ENCODE peak calls at places on chromosomes 1 and 21, in nine cellular contexts. One of them, this sample, is unnamed. For H3K9me3, the result is how much of the 10 kb centered on the place peaks cover.

GRCh38 chr1:174052621-174053020 is 30.5 kb upstream of the RC3H1 start:
- DNase-seq in body of pancreas: no peak
- DNase-seq in uterus: no peak
- DNase-seq in keratinocyte: no peak
- DNase-seq in astrocyte: no peak
- DNase-seq in ovary: no peak
- DNase-seq in upper lobe of left lung: no peak
- DNase-seq in breast epithelium: no peak
- DNase-seq in A673: no peak
- DNase-seq in this sample: no peak

GRCh38 chr1:67463298-67463960 is 33.2 kb upstream of the SERBP1 start:
- DNase-seq in body of pancreas: no peak
- DNase-seq in uterus: no peak
- DNase-seq in keratinocyte: no peak
- DNase-seq in astrocyte: no peak
- DNase-seq in ovary: no peak
- DNase-seq in upper lobe of left lung: no peak
- DNase-seq in breast epithelium: no peak
- DNase-seq in A673: peak
- DNase-seq in this sample: no peak

GRCh38 chr1:12184008-12184681 is 17.4 kb downstream of the TNFRSF1B start:
- DNase-seq in body of pancreas: peak
- DNase-seq in uterus: peak
- DNase-seq in keratinocyte: no peak
- DNase-seq in astrocyte: peak
- DNase-seq in ovary: peak
- DNase-seq in upper lobe of left lung: peak
- DNase-seq in breast epithelium: peak
- DNase-seq in A673: no peak
- DNase-seq in this sample: no peak

GRCh38 chr21:35011681-35012080 is 37.4 kb downstream of the RUNX1 start:
- DNase-seq in body of pancreas: no peak
- DNase-seq in uterus: no peak
- DNase-seq in keratinocyte: no peak
- DNase-seq in astrocyte: peak
- DNase-seq in ovary: no peak
- DNase-seq in upper lobe of left lung: no peak
- DNase-seq in breast epithelium: no peak
- DNase-seq in A673: no peak
- DNase-seq in this sample: no peak

GRCh38 chr1:1264868-1265272 is 8.8 kb downstream of the UBE2J2 start:
- DNase-seq in body of pancreas: no peak
- DNase-seq in uterus: no peak
- DNase-seq in keratinocyte: peak
- DNase-seq in astrocyte: peak
- DNase-seq in ovary: no peak
- DNase-seq in upper lobe of left lung: no peak
- DNase-seq in breast epithelium: no peak
- DNase-seq in A673: peak
- DNase-seq in this sample: no peak

GRCh38 chr1:41235893-41236292 is 6.2 kb downstream of the SCMH1 start:
- DNase-seq in body of pancreas: no peak
- DNase-seq in uterus: no peak
- DNase-seq in keratinocyte: no peak
- DNase-seq in astrocyte: no peak
- DNase-seq in ovary: no peak
- DNase-seq in upper lobe of left lung: no peak
- DNase-seq in breast epithelium: no peak
- DNase-seq in A673: no peak
- DNase-seq in this sample: no peak

GRCh38 chr1:39268112-39268581 is 63.7 kb downstream of the MACF1 start:
- DNase-seq in body of pancreas: peak
- DNase-seq in uterus: peak
- DNase-seq in keratinocyte: no peak
- DNase-seq in astrocyte: peak
- DNase-seq in ovary: peak
- DNase-seq in upper lobe of left lung: peak
- DNase-seq in breast epithelium: peak
- DNase-seq in A673: peak
- DNase-seq in this sample: no peak

GRCh38 chr1:155466996-155467395 is 95.6 kb downstream of the ASH1L start:
- DNase-seq in body of pancreas: no peak
- DNase-seq in uterus: no peak
- DNase-seq in keratinocyte: peak
- DNase-seq in astrocyte: peak
- DNase-seq in ovary: no peak
- DNase-seq in upper lobe of left lung: no peak
- DNase-seq in breast epithelium: no peak
- DNase-seq in A673: no peak
- DNase-seq in this sample: no peak

GRCh38 chr1:235409045-235409820 is 42.0 kb downstream of the TBCE start:
- DNase-seq in body of pancreas: no peak
- DNase-seq in uterus: no peak
- DNase-seq in keratinocyte: no peak
- DNase-seq in astrocyte: no peak
- DNase-seq in ovary: no peak
- DNase-seq in upper lobe of left lung: no peak
- DNase-seq in breast epithelium: no peak
- DNase-seq in A673: no peak
- DNase-seq in this sample: no peak

GRCh38 chr1:24558902-24559791 is 3.3 kb downstream of the NCMAP start:
- DNase-seq in body of pancreas: peak
- DNase-seq in uterus: no peak
- DNase-seq in keratinocyte: no peak
- DNase-seq in astrocyte: peak
- DNase-seq in ovary: no peak
- DNase-seq in upper lobe of left lung: peak
- DNase-seq in breast epithelium: peak
- DNase-seq in A673: no peak
- DNase-seq in this sample: no peak

GRCh38 chr1:180097319-180097605 is 57.4 kb upstream of the QSOX1 start:
- DNase-seq in body of pancreas: no peak
- DNase-seq in uterus: no peak
- DNase-seq in keratinocyte: no peak
- DNase-seq in astrocyte: no peak
- DNase-seq in ovary: no peak
- DNase-seq in upper lobe of left lung: no peak
- DNase-seq in breast epithelium: no peak
- DNase-seq in A673: no peak
- DNase-seq in this sample: no peak
- H3K9me3 ChIP-seq in body of pancreas: under half
- H3K9me3 ChIP-seq in uterus: under half
- H3K9me3 ChIP-seq in keratinocyte: under half
- H3K9me3 ChIP-seq in astrocyte: under half
- H3K9me3 ChIP-seq in ovary: under half
- H3K9me3 ChIP-seq in upper lobe of left lung: under half
- H3K9me3 ChIP-seq in breast epithelium: under half
- H3K9me3 ChIP-seq in A673: under half
- H3K9me3 ChIP-seq in this sample: under half

DNA sequence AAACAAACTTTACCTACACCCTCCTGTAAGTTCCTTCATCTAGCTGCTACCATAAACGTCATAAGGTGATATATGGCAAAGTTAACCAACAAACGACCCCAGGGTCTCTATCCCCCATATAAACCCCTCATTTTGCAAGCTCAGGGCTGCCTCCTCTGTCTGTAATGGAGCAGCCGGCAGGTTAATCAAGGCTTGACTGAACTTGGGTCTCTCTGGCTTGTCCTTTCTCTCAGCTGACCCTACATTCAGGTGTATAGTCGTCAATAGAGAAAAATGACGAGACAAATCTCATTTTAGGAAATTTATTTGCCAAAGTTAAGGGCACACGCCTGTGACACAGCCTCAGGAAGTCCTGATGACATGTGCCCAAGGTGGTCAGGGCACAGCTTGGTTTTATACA is 67.4 kb downstream of the WDR4 start:
- DNase-seq in body of pancreas: no peak
- DNase-seq in uterus: no peak
- DNase-seq in keratinocyte: no peak
- DNase-seq in astrocyte: no peak
- DNase-seq in ovary: no peak
- DNase-seq in upper lobe of left lung: no peak
- DNase-seq in breast epithelium: no peak
- DNase-seq in A673: no peak
- DNase-seq in this sample: no peak
- H3K9me3 ChIP-seq in body of pancreas: under half
- H3K9me3 ChIP-seq in uterus: under half
- H3K9me3 ChIP-seq in keratinocyte: under half
- H3K9me3 ChIP-seq in astrocyte: under half
- H3K9me3 ChIP-seq in ovary: under half
- H3K9me3 ChIP-seq in upper lobe of left lung: under half
- H3K9me3 ChIP-seq in breast epithelium: under half
- H3K9me3 ChIP-seq in A673: under half
- H3K9me3 ChIP-seq in this sample: under half

DNA sequence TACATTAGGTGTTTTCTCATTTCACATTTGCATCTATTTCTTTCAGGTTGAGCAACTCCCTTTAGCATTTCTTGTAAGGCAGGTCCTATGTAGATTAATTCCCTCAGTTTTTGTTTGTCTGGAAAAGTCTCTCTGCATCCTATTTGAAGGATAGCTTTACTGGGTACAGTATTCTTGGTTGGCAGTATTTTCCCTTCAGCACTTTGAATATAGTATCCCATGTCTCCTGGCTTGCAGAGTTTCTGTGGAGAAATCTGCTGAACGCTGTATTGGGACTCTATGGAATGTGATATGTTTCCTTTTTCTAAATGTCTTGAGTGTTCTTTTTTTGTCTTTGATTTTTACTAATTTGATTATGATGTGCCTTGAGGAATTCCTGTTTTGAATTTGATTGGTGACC is 28.9 kb upstream of the FAM163A start:
- DNase-seq in body of pancreas: no peak
- DNase-seq in uterus: no peak
- DNase-seq in keratinocyte: no peak
- DNase-seq in astrocyte: no peak
- DNase-seq in ovary: no peak
- DNase-seq in upper lobe of left lung: no peak
- DNase-seq in breast epithelium: no peak
- DNase-seq in A673: no peak
- DNase-seq in this sample: no peak
- H3K9me3 ChIP-seq in body of pancreas: under half
- H3K9me3 ChIP-seq in uterus: under half
- H3K9me3 ChIP-seq in keratinocyte: under half
- H3K9me3 ChIP-seq in astrocyte: under half
- H3K9me3 ChIP-seq in ovary: under half
- H3K9me3 ChIP-seq in upper lobe of left lung: under half
- H3K9me3 ChIP-seq in breast epithelium: under half
- H3K9me3 ChIP-seq in A673: under half
- H3K9me3 ChIP-seq in this sample: under half

GRCh38 chr21:28067015-28067414 is 925.7 kb downstream of the LTN1 start:
- DNase-seq in body of pancreas: no peak
- DNase-seq in uterus: no peak
- DNase-seq in keratinocyte: no peak
- DNase-seq in astrocyte: no peak
- DNase-seq in ovary: no peak
- DNase-seq in upper lobe of left lung: no peak
- DNase-seq in breast epithelium: no peak
- DNase-seq in A673: no peak
- DNase-seq in this sample: no peak

GRCh38 chr21:28066051-28066450 is 926.6 kb downstream of the LTN1 start:
- DNase-seq in body of pancreas: no peak
- DNase-seq in uterus: no peak
- DNase-seq in keratinocyte: no peak
- DNase-seq in astrocyte: no peak
- DNase-seq in ovary: no peak
- DNase-seq in upper lobe of left lung: no peak
- DNase-seq in breast epithelium: no peak
- DNase-seq in A673: no peak
- DNase-seq in this sample: no peak

GRCh38 chr21:28069446-28069845 is 923.2 kb downstream of the LTN1 start:
- DNase-seq in body of pancreas: no peak
- DNase-seq in uterus: no peak
- DNase-seq in keratinocyte: no peak
- DNase-seq in astrocyte: peak
- DNase-seq in ovary: no peak
- DNase-seq in upper lobe of left lung: no peak
- DNase-seq in breast epithelium: no peak
- DNase-seq in A673: no peak
- DNase-seq in this sample: no peak

GRCh38 chr21:28072601-28073000 is 920.1 kb downstream of the LTN1 start:
- DNase-seq in body of pancreas: no peak
- DNase-seq in uterus: no peak
- DNase-seq in keratinocyte: no peak
- DNase-seq in astrocyte: no peak
- DNase-seq in ovary: no peak
- DNase-seq in upper lobe of left lung: no peak
- DNase-seq in breast epithelium: no peak
- DNase-seq in A673: no peak
- DNase-seq in this sample: no peak

GRCh38 chr21:28068455-28069358 is 924.0 kb downstream of the LTN1 start:
- DNase-seq in body of pancreas: no peak
- DNase-seq in uterus: no peak
- DNase-seq in keratinocyte: no peak
- DNase-seq in astrocyte: no peak
- DNase-seq in ovary: no peak
- DNase-seq in upper lobe of left lung: no peak
- DNase-seq in breast epithelium: no peak
- DNase-seq in A673: no peak
- DNase-seq in this sample: no peak
- H3K9me3 ChIP-seq in body of pancreas: under half
- H3K9me3 ChIP-seq in uterus: under half
- H3K9me3 ChIP-seq in keratinocyte: under half
- H3K9me3 ChIP-seq in astrocyte: under half
- H3K9me3 ChIP-seq in ovary: under half
- H3K9me3 ChIP-seq in upper lobe of left lung: under half
- H3K9me3 ChIP-seq in breast epithelium: under half
- H3K9me3 ChIP-seq in A673: under half
- H3K9me3 ChIP-seq in this sample: under half

DNA sequence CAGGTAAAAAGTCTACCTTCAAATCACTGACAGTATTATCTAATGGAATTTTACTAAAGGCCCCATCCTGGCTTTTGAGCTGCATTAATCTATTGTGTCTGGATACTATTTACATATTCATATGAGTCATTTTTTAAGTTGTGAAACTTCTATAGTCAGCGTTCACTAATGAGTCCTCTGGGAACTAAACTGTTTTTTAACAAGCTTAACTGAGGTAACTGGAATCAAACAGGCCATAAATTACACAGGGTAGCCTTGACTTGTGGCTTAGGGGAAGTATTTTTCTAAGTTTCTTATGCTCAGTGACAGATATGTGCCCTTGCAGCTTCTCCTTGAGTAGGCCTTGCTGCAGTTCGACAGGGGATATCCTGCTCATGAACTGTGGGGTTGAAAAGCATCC is 68.8 kb downstream of the JMJD4 start:
- DNase-seq in body of pancreas: no peak
- DNase-seq in uterus: no peak
- DNase-seq in keratinocyte: no peak
- DNase-seq in astrocyte: no peak
- DNase-seq in ovary: no peak
- DNase-seq in upper lobe of left lung: no peak
- DNase-seq in breast epithelium: no peak
- DNase-seq in A673: peak
- DNase-seq in this sample: no peak
- H3K9me3 ChIP-seq in body of pancreas: under half
- H3K9me3 ChIP-seq in uterus: under half
- H3K9me3 ChIP-seq in keratinocyte: under half
- H3K9me3 ChIP-seq in astrocyte: under half
- H3K9me3 ChIP-seq in ovary: under half
- H3K9me3 ChIP-seq in upper lobe of left lung: half or more
- H3K9me3 ChIP-seq in breast epithelium: half or more
- H3K9me3 ChIP-seq in A673: half or more
- H3K9me3 ChIP-seq in this sample: under half

This sample was measured in T-helper 17 cell.